ENCODE peak calls at places on chromosome 20, in seven cellular contexts. K is spleen, C is endothelial cell of umbilical vein, I is PC-3, P is AG04450, N is left lung, L is astrocyte of the spinal cord. B is an unnamed sample.

GRCh38 chr20:17625246-17626051 is 55.6 kb downstream of the DSTN start:
- DNase-seq in K (peak), C (no peak), I (no peak), P (no peak), N (peak), L (no peak), B (no peak)

GRCh38 chr20:47620808-47621805 is 119.4 kb downstream of the NCOA3 start:
- DNase-seq in K (no peak), C (peak), I (peak), P (peak), N (no peak), L (peak), B (no peak)

GRCh38 chr20:44861547-44862006 is 23.9 kb upstream of the YWHAB start:
- DNase-seq in K (no peak), C (peak), I (peak), P (no peak), N (no peak), L (peak), B (no peak)

GRCh38 chr20:15637971-15638754 is 935.1 kb downstream of the KIF16B start:
- DNase-seq in K (no peak), C (peak), I (peak), P (no peak), N (no peak), L (no peak), B (no peak)

GRCh38 chr20:53984354-53984753 is 86.0 kb downstream of the BCAS1 start:
- DNase-seq in K (no peak), C (no peak), I (no peak), P (no peak), N (no peak), L (no peak), B (no peak)

GRCh38 chr20:7741866-7742265 is 198.4 kb downstream of the HAO1 start:
- DNase-seq in K (no peak), C (peak), I (peak), P (no peak), N (no peak), L (no peak), B (no peak)

GRCh38 chr20:60209048-60209447 is 250.8 kb downstream of the CDH26 start:
- DNase-seq in K (no peak), C (no peak), I (no peak), P (no peak), N (no peak), L (no peak), B (no peak)

GRCh38 chr20:54668271-54669053 is 193.1 kb downstream of the DOK5 start:
- DNase-seq in K (no peak), C (peak), I (peak), P (no peak), N (no peak), L (no peak), B (no peak)

GRCh38 chr20:12970372-12970821 is 38.4 kb upstream of the SPTLC3 start:
- DNase-seq in K (no peak), C (peak), I (peak), P (peak), N (no peak), L (peak), B (no peak)

GRCh38 chr20:8856668-8857067 is 212.2 kb upstream of the PLCB4 start:
- DNase-seq in K (no peak), C (no peak), I (no peak), P (no peak), N (no peak), L (no peak), B (no peak)

GRCh38 chr20:19047951-19048296 is 164.5 kb upstream of the SLC24A3 start:
- DNase-seq in K (no peak), C (no peak), I (no peak), P (no peak), N (no peak), L (no peak), B (no peak)

GRCh38 chr20:62117362-62117646 is 5.0 kb upstream of the LSM14B start:
- DNase-seq in K (no peak), C (no peak), I (no peak), P (no peak), N (no peak), L (no peak), B (no peak)

GRCh38 chr20:35974256-35974655 is 5.9 kb downstream of the CNBD2 start:
- DNase-seq in K (no peak), C (no peak), I (no peak), P (no peak), N (no peak), L (no peak), B (no peak)

GRCh38 chr20:3825526-3825925 is 5.2 kb downstream of the AP5S1 start:
- DNase-seq in K (no peak), C (no peak), I (no peak), P (no peak), N (no peak), L (no peak), B (no peak)

GRCh38 chr20:37535443-37536132 is 7.9 kb upstream of the BLCAP start:
- DNase-seq in K (peak), C (no peak), I (no peak), P (no peak), N (no peak), L (no peak), B (no peak)

GRCh38 chr20:47024461-47024937 is 129.9 kb downstream of the EYA2 start:
- DNase-seq in K (no peak), C (no peak), I (no peak), P (peak), N (no peak), L (no peak), B (no peak)

GRCh38 chr20:10312111-10312510 is 93.5 kb downstream of the SNAP25 start:
- DNase-seq in K (no peak), C (no peak), I (no peak), P (no peak), N (no peak), L (no peak), B (no peak)

GRCh38 chr20:24615353-24615752 is 145.9 kb downstream of the SYNDIG1 start:
- DNase-seq in K (peak), C (no peak), I (no peak), P (no peak), N (no peak), L (no peak), B (no peak)

GRCh38 chr20:46931699-46932098 is 37.1 kb downstream of the EYA2 start:
- DNase-seq in K (no peak), C (no peak), I (no peak), P (no peak), N (no peak), L (no peak), B (no peak)

GRCh38 chr20:48359692-48360337 is 468.0 kb downstream of the PREX1 start:
- DNase-seq in K (peak), C (no peak), I (no peak), P (no peak), N (no peak), L (no peak), B (no peak)

GRCh38 chr20:10982692-10983091 is 308.9 kb upstream of the JAG1 start:
- DNase-seq in K (no peak), C (no peak), I (peak), P (peak), N (no peak), L (peak), B (no peak)

GRCh38 chr20:19973920-19974620 is 43.1 kb upstream of the NAA20 start:
- DNase-seq in K (no peak), C (peak), I (peak), P (no peak), N (peak), L (peak), B (no peak)

GRCh38 chr20:13302647-13303425 is 81.8 kb downstream of the ISM1 start:
- DNase-seq in K (no peak), C (peak), I (peak), P (no peak), N (no peak), L (peak), B (no peak)

GRCh38 chr20:61659652-61660346 is 405.9 kb downstream of the TAF4 start:
- DNase-seq in K (peak), C (no peak), I (no peak), P (no peak), N (no peak), L (no peak), B (no peak)

GRCh38 chr20:40744072-40744471 is 55.0 kb upstream of the MAFB start:
- DNase-seq in K (no peak), C (no peak), I (no peak), P (no peak), N (no peak), L (no peak), B (no peak)
- TF ChIP-seq CTCF in K (no peak), C (no peak), I (no peak), P (no peak), N (no peak), L (no peak), B (no peak)

GRCh38 chr20:14523090-14523489 is 185.7 kb upstream of the FLRT3 start:
- DNase-seq in K (no peak), C (no peak), I (peak), P (no peak), N (no peak), L (no peak), B (no peak)
- TF ChIP-seq CTCF in K (no peak), C (no peak), I (no peak), P (no peak), N (no peak), L (no peak), B (no peak)

GRCh38 chr20:57335392-57335791 is 5.8 kb downstream of the SPO11 start:
- DNase-seq in K (no peak), C (no peak), I (peak), P (no peak), N (no peak), L (peak), B (no peak)

GRCh38 chr20:57330998-57331397 is 1.4 kb downstream of the SPO11 start:
- DNase-seq in K (no peak), C (no peak), I (no peak), P (no peak), N (no peak), L (no peak), B (no peak)

GRCh38 chr20:57329608-57330221 is at the start of gene SPO11:
- DNase-seq in K (no peak), C (no peak), I (no peak), P (no peak), N (no peak), L (no peak), B (no peak)

GRCh38 chr20:57327820-57328219 is 1.8 kb upstream of the SPO11 start:
- DNase-seq in K (no peak), C (no peak), I (no peak), P (no peak), N (no peak), L (no peak), B (no peak)

DNA sequence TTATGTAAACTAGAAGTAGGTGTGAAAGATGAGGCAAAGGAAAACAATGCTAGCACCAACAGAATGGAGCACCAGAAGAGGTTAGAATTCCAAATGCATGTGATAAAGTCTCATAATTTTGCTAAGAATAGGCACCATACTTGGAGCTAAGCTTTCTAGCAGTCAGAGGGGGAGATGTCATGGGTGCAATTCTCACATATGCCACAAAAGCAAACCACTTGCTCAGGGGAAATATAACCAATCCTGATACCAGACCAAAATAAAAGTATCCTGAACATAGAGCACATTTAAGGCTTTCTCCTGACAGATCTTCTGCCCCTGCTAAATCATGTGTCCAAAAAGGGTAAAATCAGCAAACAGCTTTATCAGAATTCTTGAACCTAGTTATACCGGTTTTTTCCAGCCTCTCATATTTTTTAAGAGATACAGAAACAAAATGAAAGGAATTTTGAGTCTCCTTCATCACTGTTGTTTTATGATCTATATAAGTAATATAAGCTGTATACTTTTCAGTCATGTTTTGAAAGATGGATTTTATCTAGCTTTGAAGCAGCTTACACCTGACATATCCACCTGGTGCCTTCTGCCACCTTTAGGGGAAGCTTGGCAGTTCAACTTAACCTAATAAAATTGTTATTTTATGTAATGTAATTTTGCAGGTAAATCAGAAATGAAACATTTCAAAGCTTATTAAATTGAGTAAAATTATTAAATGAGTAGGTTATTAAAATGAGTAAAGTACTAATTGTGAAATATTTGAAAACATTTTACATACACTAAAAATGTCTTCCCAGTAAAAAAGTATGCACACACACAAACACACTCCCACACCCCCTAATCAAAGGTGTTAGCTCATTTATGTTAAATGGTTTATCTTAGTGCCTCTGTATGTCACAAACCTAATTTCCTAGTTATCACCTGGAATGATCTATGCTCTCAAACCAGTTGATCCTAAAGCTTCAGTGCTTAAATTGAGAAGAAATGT is 2.8 kb downstream of the SPO11 start:
- DNase-seq in K (no peak), C (no peak), I (peak), P (no peak), N (no peak), L (no peak), B (no peak)
- TF ChIP-seq CTCF in K (no peak), C (no peak), I (peak), P (no peak), N (no peak), L (no peak), B (no peak)

GRCh38 chr20:63538204-63539091 is 1.3 kb upstream of the PTK6 start:
- DNase-seq in K (no peak), C (no peak), I (peak), P (no peak), N (no peak), L (no peak), B (no peak)
- TF ChIP-seq CTCF in K (no peak), C (no peak), I (peak), P (no peak), N (peak), L (no peak), B (peak)

GRCh38 chr20:49601153-49601924 is 33.4 kb upstream of the PTGIS start:
- DNase-seq in K (no peak), C (no peak), I (no peak), P (no peak), N (no peak), L (no peak), B (no peak)

GRCh38 chr20:49602370-49603208 is 34.7 kb upstream of the PTGIS start:
- DNase-seq in K (no peak), C (no peak), I (no peak), P (no peak), N (no peak), L (no peak), B (no peak)

GRCh38 chr20:49607568-49607967 is 39.6 kb upstream of the PTGIS start:
- DNase-seq in K (no peak), C (no peak), I (no peak), P (no peak), N (no peak), L (no peak), B (no peak)

GRCh38 chr20:49599746-49600113 is 31.8 kb upstream of the PTGIS start:
- DNase-seq in K (no peak), C (no peak), I (no peak), P (no peak), N (no peak), L (no peak), B (no peak)

GRCh38 chr20:49603209-49603627 is 35.3 kb upstream of the PTGIS start:
- DNase-seq in K (no peak), C (peak), I (peak), P (no peak), N (no peak), L (peak), B (no peak)
- TF ChIP-seq CTCF in K (no peak), C (peak), I (peak), P (peak), N (no peak), L (peak), B (no peak)